ENCODE peak calls at places on chromosomes 12 and 14, in six cellular contexts. Q is PC-3, N is MM.1S, U is HCT116, X is GM23248, T is SK-N-SH. H is an unnamed sample.

GRCh38 chr14:73717247-73717646 is 3.1 kb upstream of the PNMA1 start:
- DNase-seq in T (peak), Q (no peak), U (no peak), X (no peak), N (no peak), H (no peak)

GRCh38 chr12:96487634-96488033 is 1.7 kb upstream of the CFAP54 start:
- DNase-seq in T (no peak), U (no peak), Q (peak), X (no peak), N (no peak), H (no peak)

GRCh38 chr12:74021937-74022336 is 515.7 kb upstream of the ATXN7L3B start:
- DNase-seq in X (peak), U (peak), N (peak), T (peak), Q (peak), H (peak)

GRCh38 chr14:69441948-69442347 is 42.6 kb upstream of the PLEKHD1 start:
- DNase-seq in U (no peak), Q (no peak), X (no peak), N (no peak), T (no peak), H (no peak)

GRCh38 chr12:113066806-113067400 is 10.4 kb downstream of the DTX1 start:
- DNase-seq in X (no peak), Q (no peak), N (no peak), T (peak), U (no peak), H (no peak)

GRCh38 chr12:2526371-2526770 is 268.4 kb upstream of the FKBP4 start:
- DNase-seq in N (no peak), X (no peak), U (no peak), T (no peak), Q (no peak), H (no peak)

GRCh38 chr12:28558232-28558631 is 368.0 kb downstream of the CCDC91 start:
- DNase-seq in T (no peak), X (no peak), U (no peak), Q (no peak), N (no peak), H (no peak)

GRCh38 chr12:2637371-2637770 is 157.4 kb upstream of the FKBP4 start:
- DNase-seq in U (no peak), X (no peak), N (no peak), T (no peak), Q (no peak), H (no peak)

GRCh38 chr12:1797011-1797901 is 23.1 kb upstream of the LRTM2 start:
- DNase-seq in X (peak), T (peak), Q (no peak), N (peak), U (no peak), H (no peak)

GRCh38 chr12:56192582-56192981 is 3.3 kb upstream of the SMARCC2 start:
- DNase-seq in T (no peak), Q (no peak), U (no peak), X (no peak), N (no peak), H (no peak)

GRCh38 chr12:114815157-114815556 is 131.2 kb upstream of the TBX3 start:
- DNase-seq in T (no peak), Q (no peak), U (no peak), X (no peak), N (no peak), H (no peak)
- TF ChIP-seq EZH2phosphoT487 in T (no peak), Q (no peak), U (no peak), X (no peak), N (no peak), H (no peak)

DNA sequence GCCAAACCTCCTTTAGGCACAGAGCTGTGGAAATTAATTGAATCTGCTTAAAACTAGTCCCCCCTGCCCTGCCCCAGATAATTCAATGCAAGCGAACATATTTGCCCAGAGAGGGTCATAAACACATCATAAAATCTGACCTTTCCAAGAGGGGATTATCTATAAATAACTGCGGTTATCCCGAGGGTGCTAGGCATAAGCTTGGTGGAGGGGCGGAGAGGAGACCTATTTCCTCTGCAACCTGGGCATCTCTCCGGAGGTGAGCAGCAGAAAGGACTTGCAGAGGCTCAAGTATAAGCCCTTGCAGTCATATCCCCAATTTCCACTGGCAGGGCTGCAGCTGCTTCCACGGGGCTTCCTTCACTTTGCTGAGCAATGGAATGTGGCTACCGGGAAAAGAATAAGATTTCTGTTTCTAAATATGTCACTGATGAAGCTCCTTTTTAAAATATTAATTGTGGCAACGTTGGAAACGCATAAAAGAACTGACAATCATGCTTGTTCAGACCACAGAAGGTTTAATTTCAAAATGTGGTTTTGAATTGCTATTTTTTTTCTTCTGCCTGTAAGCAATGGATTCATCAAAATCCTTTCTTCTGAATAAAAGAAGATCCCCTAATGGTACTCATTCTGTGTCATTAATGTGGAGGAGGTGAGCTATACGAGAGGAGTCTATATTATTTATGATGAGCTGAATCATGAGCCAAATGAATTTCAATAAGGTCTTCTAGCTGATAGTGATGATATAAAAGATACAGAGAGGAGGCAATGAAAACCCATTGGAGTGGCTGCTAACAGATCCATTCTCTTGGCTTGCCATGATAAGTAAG is 268.9 kb upstream of the ATP2B1 start:
- DNase-seq in X (peak), U (no peak), T (no peak), N (no peak), Q (peak), H (no peak)
- H2AFZ ChIP-seq in X (peak), U (no peak), T (no peak), N (no peak), Q (no peak), H (no peak)

DNA sequence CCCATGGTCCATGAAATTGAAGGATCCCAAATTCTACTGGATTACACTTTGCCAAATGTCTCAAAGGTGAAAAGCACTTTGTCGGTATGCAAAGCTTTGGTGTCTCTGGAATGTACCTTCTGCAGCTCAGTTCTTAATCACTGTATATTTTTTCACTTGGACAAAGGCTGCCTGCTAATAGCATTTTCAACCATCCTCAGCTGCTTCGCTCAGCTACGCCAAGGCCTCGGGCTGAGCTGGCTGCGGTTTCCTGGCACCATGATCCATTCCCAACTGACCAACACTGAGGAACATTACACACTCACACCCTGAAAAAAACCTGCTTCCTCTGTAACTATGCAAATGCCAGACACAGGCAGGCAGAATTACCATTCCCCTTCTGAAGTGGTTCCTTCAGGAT is 335.2 kb downstream of the DPF3 start:
- DNase-seq in Q (peak), X (peak), U (no peak), N (no peak), T (no peak), H (no peak)
- H3K9ac ChIP-seq in Q (no peak), X (no peak), U (no peak), N (no peak), T (no peak), H (no peak)

GRCh38 chr12:90234455-90234854 is 525.8 kb upstream of the ATP2B1 start:
- DNase-seq in X (peak), T (no peak), U (no peak), Q (no peak), N (no peak), H (no peak)
- TF ChIP-seq EZH2phosphoT487 in X (no peak), T (no peak), U (no peak), Q (no peak), N (no peak), H (no peak)

GRCh38 chr12:38507839-38508238 is 191.3 kb downstream of the ALG10B start:
- DNase-seq in U (no peak), T (no peak), N (no peak), Q (peak), X (no peak), H (no peak)

GRCh38 chr12:38502016-38502415 is 185.4 kb downstream of the ALG10B start:
- DNase-seq in U (no peak), Q (peak), X (no peak), N (no peak), T (no peak), H (no peak)

GRCh38 chr12:38508246-38508645 is 191.7 kb downstream of the ALG10B start:
- DNase-seq in T (no peak), N (no peak), X (no peak), U (no peak), Q (peak), H (peak)

DNA sequence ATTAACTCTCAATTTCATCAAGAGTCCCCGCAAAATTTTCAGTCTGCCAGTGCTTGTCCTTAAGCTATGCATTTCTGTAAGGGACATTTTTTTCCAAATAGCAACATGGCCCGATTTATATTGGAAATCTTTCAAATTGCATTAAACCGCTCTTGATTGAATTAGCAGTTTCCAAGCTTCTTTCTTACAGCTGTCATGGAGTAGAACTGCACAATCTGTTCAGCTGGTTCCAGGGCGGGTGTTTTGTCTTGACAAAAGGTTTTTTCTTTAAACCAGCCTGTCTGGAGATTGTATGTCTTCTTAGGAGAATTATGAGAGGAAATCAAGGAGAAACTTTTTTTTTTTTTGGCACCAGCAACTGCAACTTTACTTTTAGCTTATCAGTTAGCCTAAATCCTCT is 185.8 kb downstream of the ALG10B start:
- DNase-seq in Q (no peak), X (no peak), T (peak), U (no peak), N (no peak), H (no peak)
- H2AFZ ChIP-seq in Q (no peak), X (no peak), T (no peak), U (no peak), N (no peak), H (peak)

H was measured in neural progenitor cell.